ENCODE peak calls at places on chromosomes 1 and 21, in five cellular contexts. T, A, U, L and J are unnamed samples.
A peak's percentile ranks its signal among the peaks of the same experiment; 100 is the strongest.

GRCh38 chr1:6124746-6125365 is 55.3 kb downstream of the CHD5 start:
- DNase-seq in U (no peak), A (no peak), T (no peak), L (no peak), J (no peak)

GRCh38 chr1:202825748-202826147 is 15.0 kb downstream of the PCAT6 start:
- DNase-seq in T (no peak), U (no peak), A (no peak), L (no peak), J (no peak)

GRCh38 chr1:160978510-160978927 is 23.9 kb upstream of the ITLN2 start:
- DNase-seq in A (no peak), U (peak; percentile 80), T (no peak), L (no peak), J (no peak)

GRCh38 chr1:100799548-100799947 is 80.0 kb downstream of the VCAM1 start:
- DNase-seq in A (no peak), U (no peak), T (no peak), L (no peak), J (no peak)

GRCh38 chr1:240107058-240107684 is 15.5 kb downstream of the FMN2 start:
- DNase-seq in A (no peak), U (no peak), L (no peak), T (no peak), J (no peak)

GRCh38 chr1:47215713-47216112 is 16.3 kb downstream of the TAL1 start:
- DNase-seq in U (no peak), T (no peak), A (no peak), L (no peak), J (no peak)

GRCh38 chr1:117670996-117671780 is 65.3 kb downstream of the TENT5C start:
- DNase-seq in U (no peak), T (no peak), A (no peak), L (no peak), J (no peak)

GRCh38 chr1:67376381-67376780 is 53.8 kb downstream of the SERBP1 start:
- DNase-seq in U (no peak), T (no peak), A (no peak), L (no peak), J (no peak)

GRCh38 chr1:6208723-6209660 is 3.1 kb downstream of the RNF207 start:
- DNase-seq in L (no peak), A (peak; percentile 81), T (peak; percentile 67), U (no peak), J (no peak)

GRCh38 chr21:42534901-42535378 is 21.3 kb downstream of the SLC37A1 start:
- DNase-seq in A (no peak), T (no peak), U (no peak), L (peak; percentile 80), J (no peak)

GRCh38 chr1:6118415-6118814 is 61.7 kb downstream of the CHD5 start:
- DNase-seq in L (no peak), U (no peak), A (no peak), T (no peak), J (no peak)

GRCh38 chr1:1683104-1683905 is 9.3 kb downstream of the SLC35E2B start:
- DNase-seq in L (no peak), U (no peak), A (no peak), T (no peak), J (no peak)

GRCh38 chr1:9746651-9747050 is 77.1 kb downstream of the CLSTN1 start:
- DNase-seq in U (no peak), T (no peak), L (no peak), A (no peak), J (no peak)

GRCh38 chr1:1205769-1206375 is 520 bp downstream of the TNFRSF18 start:
- DNase-seq in L (no peak), A (no peak), T (no peak), U (no peak), J (no peak)

GRCh38 chr1:21639594-21640041 is 29.5 kb downstream of the RAP1GAP start:
- DNase-seq in L (no peak), A (peak; percentile 61), T (no peak), U (no peak), J (no peak)

DNA sequence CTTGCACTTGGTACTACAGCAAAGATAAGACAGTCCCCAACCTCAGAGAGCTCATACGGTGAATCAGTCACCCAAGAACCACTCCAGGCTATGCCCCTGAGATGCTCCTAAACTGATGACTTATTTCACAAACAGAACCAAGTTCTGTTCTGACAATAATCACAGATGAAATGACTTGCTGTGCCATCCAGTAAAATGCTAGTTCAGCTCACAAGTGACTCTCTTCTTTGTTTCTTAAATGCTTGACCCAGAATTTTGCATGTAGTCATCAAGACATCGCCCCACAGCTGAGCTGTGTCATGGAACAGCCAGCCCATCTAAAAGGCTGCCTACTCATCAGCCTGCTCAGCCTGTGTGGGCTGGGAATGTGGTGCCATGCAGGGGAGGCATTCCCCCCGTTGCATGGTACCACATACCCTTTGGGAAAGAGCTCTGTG is 6.1 kb upstream of the SLC19A2 start:
- DNase-seq in T (no peak), L (no peak), A (no peak), U (no peak), J (no peak)
- TF ChIP-seq ZNF274 in T (no peak), L (no peak), A (no peak), U (no peak), J (no peak)

DNA sequence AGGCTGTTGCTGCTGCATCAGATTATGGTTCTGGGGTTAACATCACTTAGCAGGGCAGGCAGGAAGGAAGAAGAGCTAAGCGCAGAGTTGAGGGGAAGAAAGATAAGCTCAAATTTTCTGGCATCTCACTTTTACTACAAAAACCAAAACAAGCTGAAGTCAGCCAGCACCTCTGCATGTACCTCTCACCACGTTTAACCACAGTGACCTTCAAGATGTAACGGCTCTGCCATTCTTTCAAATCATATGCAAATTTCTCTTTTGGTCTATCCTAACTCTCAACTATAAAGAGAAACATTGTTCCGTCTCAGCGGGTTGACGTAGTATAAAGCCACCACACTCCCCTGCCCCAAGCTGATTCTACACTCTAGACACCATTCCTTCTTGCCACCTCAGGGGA is 154.4 kb downstream of the OMA1 start:
- DNase-seq in T (no peak), A (no peak), L (peak; percentile 35), U (no peak), J (no peak)
- TF ChIP-seq SIN3A in T (no peak), A (no peak), L (no peak), U (no peak), J (no peak)

DNA sequence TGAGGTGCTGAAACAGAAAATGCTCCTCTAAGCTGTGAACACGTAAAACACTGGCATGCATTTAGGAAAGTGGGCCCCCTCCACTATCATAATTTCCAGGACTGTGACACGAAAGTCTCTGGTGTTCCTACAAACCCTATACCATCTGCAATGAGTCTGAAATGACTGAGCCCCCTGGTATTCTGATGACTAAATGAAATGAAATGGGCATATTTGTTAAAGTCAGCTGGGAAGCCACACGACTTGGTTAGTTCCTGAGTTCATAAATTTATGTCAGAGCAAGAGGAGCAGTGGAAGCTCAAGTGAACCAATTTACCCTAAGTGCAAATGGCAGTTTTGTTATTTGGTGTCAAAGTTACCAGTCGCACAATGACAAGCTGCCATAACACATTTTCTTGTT is 182.3 kb downstream of the KCTD3 start:
- DNase-seq in U (no peak), A (no peak), T (no peak), L (no peak), J (no peak)
- TF ChIP-seq MAX in U (no peak), A (no peak), T (no peak), L (no peak), J (no peak)

GRCh38 chr1:93448292-93448982 is 519 bp downstream of the FNBP1L start:
- DNase-seq in L (no peak), U (peak; percentile 26), A (peak; percentile 61), T (peak; percentile 82), J (no peak)
- TF ChIP-seq ZNF274 in L (no peak), U (no peak), A (no peak), T (no peak), J (no peak)

DNA sequence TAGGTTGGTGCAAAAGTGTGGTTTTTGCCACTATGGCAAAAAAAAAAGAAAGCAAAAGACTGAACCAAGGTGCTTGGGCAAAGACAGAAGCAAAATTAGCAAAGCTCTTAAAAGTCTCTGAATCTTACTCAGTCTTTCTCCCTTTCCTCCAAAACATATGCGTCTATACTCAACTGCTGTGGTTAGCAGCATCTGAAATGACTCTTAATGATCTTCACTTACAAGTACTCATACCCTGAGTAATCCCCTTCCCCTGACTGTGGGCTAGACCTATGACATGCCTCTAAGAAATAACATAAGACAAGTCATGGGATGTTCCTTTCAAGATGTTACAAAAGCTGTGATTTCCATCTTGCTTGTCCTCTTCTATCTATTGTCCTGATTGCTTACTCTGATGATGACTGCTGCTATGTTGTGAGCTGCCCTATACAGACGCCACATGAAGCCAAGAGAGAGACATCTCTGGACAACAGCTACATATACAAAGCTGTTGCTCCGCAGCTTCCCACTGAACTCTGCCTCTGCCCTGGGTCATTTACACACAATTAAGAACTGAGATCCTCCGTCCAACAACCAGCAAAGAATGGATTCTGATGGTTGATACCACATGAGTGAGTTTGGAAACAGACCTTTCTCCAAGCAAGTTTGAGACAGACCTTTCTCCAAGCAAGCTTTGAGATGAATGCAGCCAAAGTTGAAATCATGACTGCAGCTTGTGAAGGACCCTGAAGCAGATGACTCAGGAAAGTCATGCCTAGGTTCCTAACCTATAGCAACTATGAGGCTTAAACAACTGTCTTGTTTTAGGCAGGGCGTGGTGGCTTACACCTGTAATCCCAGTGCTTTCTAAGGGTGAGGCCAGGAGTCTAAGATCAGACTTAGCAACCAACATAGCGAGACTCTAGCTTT is 55.2 kb downstream of the PUM1 start:
- DNase-seq in U (no peak), A (no peak), T (no peak), L (peak; percentile 44), J (no peak)
- TF ChIP-seq SIN3A in U (no peak), A (no peak), T (no peak), L (no peak), J (no peak)

GRCh38 chr1:206507395-206508129 is at the start of gene RASSF5:
- DNase-seq in L (no peak), U (no peak), A (peak; percentile 65), T (peak; percentile 94), J (no peak)

GRCh38 chr1:206509612-206510257 is 2.4 kb downstream of the RASSF5 start:
- DNase-seq in U (peak; percentile 52), A (no peak), L (no peak), T (no peak), J (no peak)

GRCh38 chr1:206508130-206508884 is 976 bp downstream of the RASSF5 start:
- DNase-seq in L (no peak), U (peak; percentile 14), T (no peak), A (no peak), J (no peak)

GRCh38 chr1:206510371-206510770 is 3.0 kb downstream of the RASSF5 start:
- DNase-seq in A (no peak), U (no peak), L (no peak), T (no peak), J (no peak)

DNA sequence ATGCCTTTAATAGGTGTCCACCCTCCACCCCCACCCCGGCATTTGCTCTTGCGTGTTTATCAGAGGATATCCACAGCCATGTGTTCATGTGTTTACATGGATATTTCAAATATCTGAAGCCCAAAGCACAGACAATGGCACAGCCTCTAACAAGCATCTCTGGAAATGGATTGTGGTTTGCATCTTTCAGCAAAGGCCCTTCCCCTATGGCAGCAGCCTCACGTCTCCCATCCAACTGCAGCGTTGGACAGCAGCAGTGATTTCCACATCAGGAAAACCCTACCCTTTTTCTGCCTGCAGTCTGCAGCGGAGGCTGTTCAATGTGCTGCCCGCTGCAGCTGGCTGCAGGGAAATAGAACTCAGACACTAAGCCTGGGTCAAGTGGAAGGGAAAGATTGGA is 1.6 kb downstream of the RASSF5 start:
- DNase-seq in A (no peak), U (no peak), L (no peak), T (no peak), J (no peak)
- TF ChIP-seq MAX in A (no peak), U (no peak), L (no peak), T (no peak), J (no peak)

GRCh38 chr1:178541829-178542553 is 29.1 kb downstream of the TEX35 start:
- DNase-seq in A (peak; percentile 38), L (no peak), T (peak; percentile 76), U (peak; percentile 88), J (no peak)
- TF ChIP-seq ZNF274 in A (no peak), L (no peak), T (no peak), U (no peak), J (no peak)

GRCh38 chr1:154351363-154352068 is 26.2 kb downstream of the ATP8B2 start:
- DNase-seq in U (peak; percentile 63), L (no peak), A (no peak), T (no peak), J (no peak)
- TF ChIP-seq SIN3A in U (no peak), L (no peak), A (no peak), T (no peak), J (no peak)